ENCODE peak calls at places on chromosomes 2 and 18, in nine cellular contexts. O, Q, A, H, T, P, U, R and C are unnamed samples.

GRCh38 chr18:67117804-67118203 is 398.7 kb downstream of the DSEL start:
- DNase-seq in R (peak; percentile 16), H (no peak), Q (no peak), P (no peak), O (no peak), A (no peak), T (no peak), U (peak; percentile 19), C (no peak)

GRCh38 chr2:12928197-12928596 is 211.5 kb downstream of the TRIB2 start:
- DNase-seq in U (peak; percentile 78), R (peak; percentile 89), A (no peak), Q (peak; percentile 91), T (no peak), H (no peak), O (no peak), P (peak; percentile 81), C (no peak)

GRCh38 chr2:51065276-51065675 is 33.3 kb upstream of the NRXN1 start:
- DNase-seq in P (peak; percentile 20), O (no peak), R (no peak), H (no peak), T (no peak), Q (no peak), A (no peak), U (peak; percentile 56), C (no peak)

GRCh38 chr2:196453613-196454047 is 185.9 kb upstream of the CCDC150 start:
- DNase-seq in U (peak; percentile 30), R (peak; percentile 65), P (peak; percentile 63), T (no peak), Q (peak; percentile 63), O (no peak), A (peak; percentile 57), H (peak; percentile 41), C (peak; percentile 66)

GRCh38 chr18:44884446-44884845 is 203.8 kb downstream of the SETBP1 start:
- DNase-seq in A (no peak), U (peak; percentile 22), O (no peak), H (no peak), R (peak; percentile 67), Q (peak; percentile 79), P (no peak), T (no peak), C (no peak)

GRCh38 chr2:105610444-105611327 is 134.0 kb upstream of the NCK2 start:
- DNase-seq in O (no peak), A (no peak), T (no peak), R (no peak), U (no peak), P (no peak), Q (no peak), H (no peak), C (no peak)

GRCh38 chr18:79405019-79405780 is 9.5 kb downstream of the NFATC1 start:
- DNase-seq in A (no peak), H (no peak), P (no peak), Q (no peak), O (no peak), U (no peak), R (no peak), T (no peak), C (peak; percentile 25)

GRCh38 chr2:88350262-88350640 is 102.2 kb downstream of the FOXI3 start:
- DNase-seq in R (no peak), T (no peak), A (peak; percentile 3), H (no peak), P (no peak), O (no peak), Q (no peak), U (no peak), C (no peak)

DNA sequence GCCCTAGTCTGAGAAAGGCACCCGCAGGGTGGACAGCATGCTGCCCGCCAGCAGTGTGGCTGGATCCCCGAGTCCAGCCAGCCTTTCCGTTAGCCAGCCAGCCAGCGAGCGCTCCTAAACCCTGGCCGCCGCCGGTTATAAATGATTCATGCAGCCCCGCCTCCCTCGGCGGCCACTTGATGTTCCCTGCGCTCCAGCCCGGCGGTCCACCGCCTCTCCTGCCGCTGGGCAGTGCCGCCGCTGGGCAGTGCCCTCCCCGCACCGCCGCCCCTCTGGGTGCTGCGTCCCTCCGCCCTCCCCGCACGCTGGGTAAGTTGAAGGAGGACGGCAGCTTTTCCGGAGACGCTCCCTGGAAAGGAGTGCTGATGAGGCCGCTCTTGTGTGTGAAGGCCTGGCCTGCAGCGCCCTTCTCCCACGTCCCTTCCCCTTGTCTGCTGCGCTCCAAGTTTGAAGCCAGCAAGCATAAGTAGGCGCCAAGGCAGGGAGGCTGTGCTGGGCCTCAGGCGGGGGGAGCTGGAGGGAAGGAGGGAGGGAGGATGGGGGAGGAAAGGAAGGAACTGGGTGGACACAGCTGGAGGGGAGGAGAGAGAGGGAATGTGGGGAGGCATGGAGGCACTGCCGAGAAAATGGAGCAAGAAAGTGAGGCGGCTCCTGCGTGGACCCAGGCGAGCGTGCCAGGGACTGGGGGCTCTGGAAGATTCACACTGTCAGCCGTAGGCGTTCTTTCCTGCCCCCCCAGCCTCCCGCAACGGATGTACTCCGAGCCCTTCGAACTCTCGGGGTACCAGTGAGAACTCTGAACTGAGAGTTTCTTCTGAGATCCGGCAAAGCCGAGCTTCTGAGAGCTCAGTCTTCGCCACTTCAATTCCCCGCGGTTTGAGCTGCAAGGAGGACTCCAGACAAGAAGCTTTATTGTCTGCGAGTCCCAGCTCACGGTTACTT is 131.9 kb downstream of the GLI2 start:
- DNase-seq in A (peak; percentile 24), U (peak; percentile 84), Q (peak; percentile 97), T (no peak), O (no peak), P (peak; percentile 77), R (peak; percentile 94), H (no peak), C (no peak)
- H3K4me3 ChIP-seq in A (no peak overlapping the region), U (peak overlapping the region; percentile 53), Q (peak overlapping the region; percentile 74), T (peak overlapping the region; percentile 12), O (no peak overlapping the region), P (peak overlapping the region; percentile 29), R (peak overlapping the region; percentile 48), H (no peak overlapping the region), C (no peak overlapping the region)

GRCh38 chr2:33040541-33040940 is 93.8 kb downstream of the LTBP1 start:
- DNase-seq in R (no peak), A (no peak), Q (no peak), T (no peak), U (no peak), P (no peak), O (no peak), H (no peak), C (no peak)

GRCh38 chr2:33042819-33043218 is 96.1 kb downstream of the LTBP1 start:
- DNase-seq in P (no peak), U (no peak), T (no peak), O (no peak), R (peak; percentile 42), H (no peak), Q (no peak), A (no peak), C (no peak)

GRCh38 chr2:33038799-33039198 is 92.0 kb downstream of the LTBP1 start:
- DNase-seq in U (no peak), A (no peak), R (no peak), T (no peak), O (no peak), Q (no peak), H (no peak), P (no peak), C (no peak)

GRCh38 chr2:33038230-33038629 is 91.5 kb downstream of the LTBP1 start:
- DNase-seq in O (no peak), R (no peak), T (no peak), Q (no peak), H (no peak), U (no peak), A (no peak), P (no peak), C (no peak)

DNA sequence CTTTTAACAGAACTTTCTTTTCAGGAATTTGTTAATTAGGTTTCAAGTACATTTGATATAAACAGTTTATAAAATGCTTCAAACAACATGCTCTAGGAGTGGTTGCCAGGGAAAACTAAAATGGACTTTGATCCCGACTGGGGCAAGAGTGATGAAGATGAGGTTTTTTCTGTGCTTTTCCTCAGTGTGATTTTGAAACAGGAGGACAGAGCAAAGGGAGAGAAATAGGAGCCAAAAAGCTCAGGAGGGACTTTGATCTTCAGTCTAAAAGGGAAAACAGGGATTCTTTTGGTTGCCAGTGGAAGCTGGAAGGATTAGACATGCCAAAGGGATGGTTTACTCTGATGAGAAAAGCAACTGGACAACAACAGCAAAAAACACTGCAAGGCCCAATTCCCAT is 95.5 kb downstream of the LTBP1 start:
- DNase-seq in O (no peak), A (no peak), P (no peak), U (no peak), H (no peak), Q (no peak), T (no peak), R (no peak), C (no peak)
- H3K4me3 ChIP-seq in O (no peak overlapping the region), A (no peak overlapping the region), P (no peak overlapping the region), U (no peak overlapping the region), H (no peak overlapping the region), Q (no peak overlapping the region), T (no peak overlapping the region), R (no peak overlapping the region), C (no peak overlapping the region)

DNA sequence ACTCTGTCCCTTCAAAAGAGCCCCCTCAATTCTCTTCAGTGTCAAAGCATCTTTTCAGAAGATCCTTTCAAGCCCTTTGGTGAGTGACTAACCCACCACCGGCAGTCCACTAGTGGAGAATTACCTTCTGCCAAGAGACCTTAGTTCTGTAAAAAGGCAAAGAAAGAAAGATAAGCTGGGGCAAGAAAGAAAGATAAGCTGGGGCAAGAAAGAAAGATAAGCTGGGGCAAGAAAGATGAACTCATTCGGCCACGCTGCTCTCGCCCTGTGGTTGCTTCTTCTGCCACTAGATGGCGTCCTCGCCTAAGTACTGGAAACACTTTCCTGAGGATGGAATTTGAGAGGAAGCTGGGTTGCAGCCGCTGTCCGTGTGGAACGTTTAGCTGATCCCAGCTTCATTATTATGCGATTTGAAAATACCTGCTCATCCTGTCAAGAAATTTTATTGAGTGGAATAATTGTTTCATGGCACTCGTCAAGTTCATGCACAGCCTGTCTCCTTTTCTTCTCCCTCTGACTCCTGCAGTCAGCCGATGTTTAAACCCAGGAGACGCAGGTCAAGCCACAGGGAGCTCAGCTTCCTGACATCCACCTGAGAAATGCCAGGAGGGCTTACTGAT is 17.3 kb upstream of the ANXA4 start:
- DNase-seq in P (peak; percentile 74), R (peak; percentile 90), H (peak; percentile 73), A (peak; percentile 92), O (peak; percentile 33), Q (peak; percentile 86), U (peak; percentile 30), T (peak; percentile 5), C (peak; percentile 77)
- H3K4me3 ChIP-seq in P (peak overlapping the region; percentile 20), R (peak overlapping the region; percentile 27), H (peak overlapping the region; percentile 32), A (peak overlapping the region; percentile 20), O (no peak overlapping the region), Q (peak overlapping the region; percentile 75), U (peak overlapping the region; percentile 47), T (no peak overlapping the region), C (peak overlapping the region; percentile 64)

GRCh38 chr2:174342600-174343342 is 8.0 kb downstream of the SP9 start:
- DNase-seq in A (no peak), T (no peak), Q (peak; percentile 41), H (no peak), O (peak; percentile 29), R (no peak), P (no peak), U (no peak), C (no peak)

GRCh38 chr2:174343343-174343637 is 8.5 kb downstream of the SP9 start:
- DNase-seq in U (no peak), A (no peak), Q (no peak), T (no peak), H (no peak), P (no peak), O (no peak), R (no peak), C (no peak)

GRCh38 chr2:174341301-174341994 is 6.7 kb downstream of the SP9 start:
- DNase-seq in H (peak; percentile 89), A (peak; percentile 92), P (peak; percentile 78), Q (peak; percentile 86), O (peak; percentile 90), T (peak; percentile 23), U (peak; percentile 46), R (peak; percentile 92), C (peak; percentile 87)

GRCh38 chr2:174340400-174341300 is 5.9 kb downstream of the SP9 start:
- DNase-seq in P (no peak), T (no peak), U (no peak), O (peak; percentile 25), R (no peak), A (no peak), Q (no peak), H (no peak), C (peak; percentile 17)

GRCh38 chr2:174341995-174342571 is 7.3 kb downstream of the SP9 start:
- DNase-seq in U (no peak), Q (peak; percentile 28), A (peak; percentile 42), P (no peak), O (no peak), T (no peak), R (no peak), H (no peak), C (no peak)
- H3K4me3 ChIP-seq in U (no peak overlapping the region), Q (peak overlapping the region; percentile 69), A (peak overlapping the region; percentile 49), P (no peak overlapping the region), O (peak overlapping the region; percentile 42), T (no peak overlapping the region), R (peak overlapping the region; percentile 10), H (peak overlapping the region; percentile 61), C (no peak overlapping the region)